ENCODE peak calls at places on chromosomes 1 and 21, in seven cellular contexts. Q is K562, D is left ventricle myocardium inferior, H is AG10803, Y is right lobe of liver, J is H1, N is type B pancreatic cell. I is an unnamed sample.
A peak's percentile ranks its signal among the peaks of the same experiment; 100 is the strongest.

GRCh38 chr1:46133181-46133658 is 791 bp upstream of the PIK3R3 start:
- DNase-seq in Q (peak; percentile 91), D (peak; percentile 68), H (no peak), Y (no peak), J (no peak), N (no peak), I (no peak)

GRCh38 chr1:43548285-43549271 is 17.9 kb downstream of the PTPRF start:
- DNase-seq in Q (no peak), D (no peak), H (no peak), Y (peak; percentile 70), J (no peak), N (no peak), I (no peak)

GRCh38 chr1:166063701-166064100 is 103.1 kb downstream of the FAM78B start:
- DNase-seq in Q (no peak), D (no peak), H (no peak), Y (no peak), J (no peak), N (no peak), I (no peak)

GRCh38 chr1:150508982-150509381 is 1.1 kb downstream of the ECM1 start:
- DNase-seq in Q (no peak), D (no peak), H (peak; percentile 42), Y (no peak), J (no peak), N (no peak), I (no peak)

GRCh38 chr1:209383907-209384709 is 199.4 kb upstream of the CAMK1G start:
- DNase-seq in Q (no peak), D (no peak), H (no peak), Y (no peak), J (no peak), N (no peak), I (no peak)

GRCh38 chr1:15005116-15005515 is 148.4 kb upstream of the TMEM51 start:
- DNase-seq in Q (no peak), D (no peak), H (peak; percentile 38), Y (no peak), J (no peak), N (no peak), I (no peak)

GRCh38 chr1:237327061-237327460 is 285.1 kb downstream of the RYR2 start:
- DNase-seq in Q (no peak), D (no peak), H (no peak), Y (no peak), J (no peak), N (no peak), I (no peak)

GRCh38 chr1:232613752-232614381 is 16.1 kb downstream of the SIPA1L2 start:
- DNase-seq in Q (no peak), D (no peak), H (peak; percentile 58), Y (no peak), J (no peak), N (no peak), I (no peak)

GRCh38 chr1:59484090-59484489 is 187.2 kb downstream of the FGGY start:
- DNase-seq in Q (peak; percentile 13), D (no peak), H (peak; percentile 91), Y (no peak), J (no peak), N (no peak), I (no peak)

GRCh38 chr1:57489342-57490036 is 65.6 kb upstream of the DAB1 start:
- DNase-seq in Q (no peak), D (no peak), H (peak; percentile 72), Y (no peak), J (no peak), N (no peak), I (no peak)

GRCh38 chr1:212700892-212701819 is 1.5 kb upstream of the BATF3 start:
- DNase-seq in Q (peak; percentile 24), D (peak; percentile 46), H (peak; percentile 39), Y (peak; percentile 56), J (peak; percentile 63), N (peak; percentile 67), I (peak; percentile 82)

GRCh38 chr1:9279172-9279840 is 13.4 kb upstream of the SPSB1 start:
- DNase-seq in Q (no peak), D (no peak), H (no peak), Y (peak; percentile 24), J (no peak), N (no peak), I (no peak)

GRCh38 chr21:45103966-45104520 is 29.7 kb downstream of the ADARB1 start:
- DNase-seq in Q (no peak), D (no peak), H (no peak), Y (no peak), J (no peak), N (no peak), I (no peak)

GRCh38 chr1:41350055-41350378 is 11.2 kb upstream of the FOXO6 start:
- DNase-seq in Q (no peak), D (no peak), H (no peak), Y (no peak), J (no peak), N (no peak), I (no peak)

GRCh38 chr1:147580200-147580557 is 38.9 kb downstream of the BCL9 start:
- DNase-seq in Q (no peak), D (no peak), H (peak; percentile 17), Y (no peak), J (no peak), N (no peak), I (no peak)

GRCh38 chr1:93338426-93338825 is 7.3 kb upstream of the DR1 start:
- DNase-seq in Q (no peak), D (no peak), H (peak; percentile 93), Y (no peak), J (no peak), N (no peak), I (no peak)

GRCh38 chr1:36988311-36988710 is 46.0 kb downstream of the GRIK3 start:
- DNase-seq in Q (no peak), D (peak; percentile 27), H (no peak), Y (no peak), J (no peak), N (no peak), I (no peak)

GRCh38 chr1:2534775-2535387 is 4.8 kb upstream of the HES5 start:
- DNase-seq in Q (no peak), D (no peak), H (peak; percentile 34), Y (no peak), J (no peak), N (no peak), I (no peak)

GRCh38 chr1:56157477-56157876 is 421.9 kb downstream of the PLPP3 start:
- DNase-seq in Q (no peak), D (no peak), H (no peak), Y (no peak), J (no peak), N (no peak), I (no peak)

GRCh38 chr1:6275826-6276764 is 15.2 kb upstream of the GPR153 start:
- DNase-seq in Q (peak; percentile 61), D (peak; percentile 72), H (peak; percentile 84), Y (no peak), J (no peak), N (no peak), I (peak; percentile 89)

GRCh38 chr21:45384656-45385548 is 20.1 kb upstream of the COL18A1 start:
- DNase-seq in Q (no peak), D (no peak), H (no peak), Y (peak; percentile 8), J (no peak), N (no peak), I (no peak)

GRCh38 chr1:6466023-6466422 is at the start of gene TNFRSF25:
- DNase-seq in Q (no peak), D (no peak), H (no peak), Y (no peak), J (peak; percentile 83), N (no peak), I (no peak)

GRCh38 chr1:182634306-182635072 is 30.3 kb upstream of the RGS16 start:
- DNase-seq in Q (no peak), D (no peak), H (no peak), Y (no peak), J (no peak), N (no peak), I (no peak)

GRCh38 chr21:38995071-38995669 is 188.1 kb downstream of the PSMG1 start:
- DNase-seq in Q (no peak), D (no peak), H (no peak), Y (no peak), J (no peak), N (no peak), I (no peak)

GRCh38 chr1:22053018-22053860 is 730 bp downstream of the CDC42 start:
- DNase-seq in Q (peak; percentile 84), D (peak; percentile 68), H (peak; percentile 69), Y (peak; percentile 74), J (peak; percentile 65), N (peak; percentile 76), I (peak; percentile 88)

GRCh38 chr21:23578027-23578426 is 2029.3 kb downstream of the MRPL39 start:
- DNase-seq in Q (no peak), D (no peak), H (no peak), Y (no peak), J (no peak), N (no peak), I (no peak)
- TF ChIP-seq CTCF in Q (no peak), D (no peak), H (no peak), Y (no peak), J (no peak), N (no peak), I (no peak)

DNA sequence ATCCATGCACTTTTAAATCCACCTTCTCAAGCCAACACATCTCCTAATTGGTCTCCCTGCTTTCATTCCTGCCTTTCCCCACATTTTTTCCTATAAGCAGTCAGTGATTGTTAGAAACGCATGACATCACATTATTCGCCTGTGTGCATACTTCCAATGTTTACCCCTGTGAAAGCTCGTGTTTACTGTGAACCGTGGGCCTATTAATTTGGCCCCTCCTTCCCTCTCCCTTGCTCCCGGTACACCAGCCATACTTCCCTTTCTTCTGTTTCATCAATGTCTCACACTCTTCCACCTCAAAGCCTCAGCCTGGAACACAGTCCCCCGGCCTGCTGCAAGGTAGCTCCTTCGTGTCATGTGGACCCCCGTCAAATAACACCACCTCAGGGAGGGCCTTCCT is 9.1 kb downstream of the MTOR start:
- DNase-seq in Q (no peak), D (no peak), H (no peak), Y (no peak), J (no peak), N (no peak), I (no peak)
- TF ChIP-seq CTCF in Q (no peak), D (no peak), H (no peak), Y (no peak), J (no peak), N (no peak), I (no peak)

DNA sequence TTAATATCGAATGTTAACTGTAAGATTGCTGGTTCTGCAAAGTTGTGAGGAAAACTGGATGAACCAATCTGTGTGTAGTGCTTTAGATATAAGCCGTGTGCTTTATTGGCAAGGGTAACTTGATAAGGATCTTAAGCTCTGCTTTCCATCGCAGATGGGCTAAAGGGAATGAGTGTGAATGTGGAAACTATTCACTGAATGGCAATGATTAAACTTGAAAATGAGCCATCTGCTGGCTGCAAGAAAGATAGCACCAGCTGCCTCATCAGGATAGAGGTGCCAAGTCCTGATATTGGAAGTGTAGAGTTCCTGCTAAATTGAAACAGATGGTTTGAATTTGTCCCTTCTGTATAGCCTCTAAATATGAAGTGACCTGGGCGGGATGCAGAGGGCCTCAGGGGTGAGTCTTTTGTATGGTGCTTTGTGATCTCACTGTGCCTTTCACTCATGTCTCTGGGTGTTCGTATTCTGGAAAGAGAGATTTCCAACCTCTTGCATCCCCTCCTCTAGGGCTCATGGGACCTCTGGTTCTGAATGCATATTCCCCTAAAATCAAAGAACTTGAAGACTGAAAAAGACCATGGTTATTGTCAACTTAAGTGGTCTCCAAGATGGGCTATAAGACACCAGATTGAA is 9.2 kb downstream of the FCRL3 start:
- DNase-seq in Q (peak; percentile 33), D (no peak), H (peak; percentile 40), Y (no peak), J (no peak), N (no peak), I (no peak)
- TF ChIP-seq CTCF in Q (peak; percentile 33), D (peak; percentile 45), H (peak; percentile 62), Y (peak; percentile 45), J (peak; percentile 78), N (peak; percentile 73), I (peak; percentile 61)

GRCh38 chr1:156813750-156814570 is 2.7 kb downstream of the SH2D2A start:
- DNase-seq in Q (peak; percentile 86), D (peak; percentile 67), H (peak; percentile 47), Y (peak; percentile 65), J (peak; percentile 91), N (no peak), I (no peak)
- TF ChIP-seq CTCF in Q (peak; percentile 79), D (peak; percentile 67), H (peak; percentile 54), Y (peak; percentile 36), J (peak; percentile 59), N (peak; percentile 70), I (peak; percentile 56)